ENCODE peak calls at places on chromosomes 7 and 10, in five cellular contexts. Q is psoas muscle, O is adrenal gland, Z is GM06990, C is choroid plexus epithelial cell. U is an unnamed sample.
A peak's percentile ranks its signal among the peaks of the same experiment; 100 is the strongest.

GRCh38 chr10:67790534-67791408 is 47.2 kb downstream of the DNAJC12 start:
- DNase-seq in Q (no peak), O (no peak), Z (peak; percentile 31), C (peak; percentile 72), U (peak; percentile 30)

GRCh38 chr7:479948-480499 is 39.6 kb downstream of the PDGFA start:
- DNase-seq in Q (no peak), O (no peak), Z (no peak), C (no peak), U (no peak)

GRCh38 chr7:149306854-149307253 is 44.9 kb downstream of the ZNF783 start:
- DNase-seq in Q (no peak), O (no peak), Z (no peak), C (no peak), U (no peak)

GRCh38 chr7:78794101-78794500 is 659.4 kb downstream of the MAGI2 start:
- DNase-seq in Q (no peak), O (no peak), Z (no peak), C (peak; percentile 5), U (no peak)

GRCh38 chr10:89478085-89478738 is 57.2 kb downstream of the SLC16A12 start:
- DNase-seq in Q (no peak), O (no peak), Z (no peak), C (peak; percentile 99), U (no peak)

GRCh38 chr7:134943785-134944400 is 42.4 kb upstream of the AGBL3 start:
- DNase-seq in Q (no peak), O (no peak), Z (no peak), C (peak; percentile 68), U (no peak)

GRCh38 chr7:151381083-151381332 is 28.8 kb downstream of the WDR86 start:
- DNase-seq in Q (no peak), O (no peak), Z (no peak), C (no peak), U (no peak)

GRCh38 chr7:142384508-142384922 is 126.7 kb upstream of the PRSS58 start:
- DNase-seq in Q (no peak), O (no peak), Z (no peak), C (peak; percentile 44), U (peak; percentile 84)

GRCh38 chr7:133706016-133706415 is 421.1 kb upstream of the LRGUK start:
- DNase-seq in Q (no peak), O (no peak), Z (no peak), C (no peak), U (no peak)

GRCh38 chr7:77416621-77417371 is 647 bp upstream of the GSAP start:
- DNase-seq in Q (no peak), O (peak; percentile 44), Z (no peak), C (no peak), U (no peak)

GRCh38 chr7:92639956-92640355 is 49.8 kb upstream of the FAM133B start:
- DNase-seq in Q (no peak), O (no peak), Z (no peak), C (no peak), U (no peak)

GRCh38 chr10:124239666-124240065 is 146.3 kb upstream of the CHST15 start:
- DNase-seq in Q (no peak), O (no peak), Z (no peak), C (no peak), U (no peak)

GRCh38 chr7:22865607-22865970 is 42.9 kb upstream of the TOMM7 start:
- DNase-seq in Q (no peak), O (no peak), Z (no peak), C (no peak), U (no peak)

GRCh38 chr10:121823993-121824463 is 103.8 kb downstream of the ATE1 start:
- DNase-seq in Q (no peak), O (no peak), Z (peak; percentile 12), C (peak; percentile 81), U (no peak)

GRCh38 chr7:158270856-158271413 is 316.7 kb downstream of the PTPRN2 start:
- DNase-seq in Q (no peak), O (no peak), Z (no peak), C (no peak), U (no peak)

GRCh38 chr10:42477170-42477569 is 161.2 kb downstream of the ZNF33B start:
- DNase-seq in Q (no peak), O (no peak), Z (no peak), C (no peak), U (no peak)

GRCh38 chr10:93921338-93921737 is 27.6 kb downstream of the SLC35G1 start:
- DNase-seq in Q (no peak), O (peak; percentile 30), Z (no peak), C (no peak), U (no peak)

GRCh38 chr7:154915600-154915999 is 87.3 kb downstream of the PAXIP1 start:
- DNase-seq in Q (no peak), O (no peak), Z (no peak), C (no peak), U (no peak)

GRCh38 chr10:102817175-102817574 is 20.0 kb downstream of the CYP17A1 start:
- DNase-seq in Q (no peak), O (no peak), Z (no peak), C (no peak), U (no peak)

GRCh38 chr10:58050575-58050974 is 217.1 kb downstream of the IPMK start:
- DNase-seq in Q (no peak), O (no peak), Z (no peak), C (no peak), U (no peak)

GRCh38 chr10:91088300-91089140 is 131.9 kb upstream of the PCGF5 start:
- DNase-seq in Q (no peak), O (no peak), Z (peak; percentile 10), C (peak; percentile 63), U (no peak)

DNA sequence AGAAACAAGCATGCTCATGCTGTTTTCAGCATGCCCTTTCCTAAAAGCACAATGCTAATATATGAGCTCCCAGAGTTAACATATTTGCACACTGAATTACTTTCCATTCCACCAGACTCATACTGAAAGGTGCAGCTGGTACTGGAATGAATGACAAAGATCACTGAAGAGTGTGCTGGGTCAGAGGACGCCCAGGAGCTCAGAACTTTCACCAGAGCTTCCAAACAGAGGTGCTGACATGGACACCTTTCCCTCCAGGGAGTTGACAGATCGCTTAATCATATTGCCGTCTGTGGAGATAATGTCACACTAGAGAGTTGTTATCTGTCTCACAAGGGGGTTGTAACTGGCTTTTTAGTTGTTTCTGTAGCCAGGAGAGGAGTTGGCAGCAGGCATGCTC is 292.9 kb downstream of the LHFPL3 start:
- DNase-seq in Q (no peak), O (no peak), Z (no peak), C (no peak), U (no peak)
- H3K4me3 ChIP-seq in Q (no peak overlapping the region), O (no peak overlapping the region), Z (no peak overlapping the region), C (no peak overlapping the region), U (no peak overlapping the region)

DNA sequence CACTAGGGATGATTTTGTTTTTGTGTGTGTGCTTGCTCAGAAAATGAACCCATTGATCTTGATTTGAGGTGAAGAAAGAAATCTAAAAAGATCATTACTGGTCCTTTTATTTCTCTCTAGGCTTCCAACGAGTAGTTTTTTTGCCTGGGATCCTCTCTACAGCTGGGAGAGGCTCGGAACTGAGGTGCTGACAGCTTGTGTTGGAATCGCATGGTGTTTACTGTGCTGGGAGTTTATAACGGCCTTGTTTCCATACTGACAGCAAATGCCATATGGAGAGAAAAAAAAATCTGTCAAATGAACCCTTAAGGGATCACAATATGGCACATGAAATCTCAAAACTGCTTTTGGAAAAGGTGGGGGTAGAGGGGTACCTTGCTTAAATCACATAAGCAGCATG is 165.1 kb downstream of the RGS10 start:
- DNase-seq in Q (no peak), O (no peak), Z (no peak), C (no peak), U (no peak)
- H3K4me3 ChIP-seq in Q (peak overlapping the region; percentile 67), O (no peak overlapping the region), Z (no peak overlapping the region), C (no peak overlapping the region), U (no peak overlapping the region)

DNA sequence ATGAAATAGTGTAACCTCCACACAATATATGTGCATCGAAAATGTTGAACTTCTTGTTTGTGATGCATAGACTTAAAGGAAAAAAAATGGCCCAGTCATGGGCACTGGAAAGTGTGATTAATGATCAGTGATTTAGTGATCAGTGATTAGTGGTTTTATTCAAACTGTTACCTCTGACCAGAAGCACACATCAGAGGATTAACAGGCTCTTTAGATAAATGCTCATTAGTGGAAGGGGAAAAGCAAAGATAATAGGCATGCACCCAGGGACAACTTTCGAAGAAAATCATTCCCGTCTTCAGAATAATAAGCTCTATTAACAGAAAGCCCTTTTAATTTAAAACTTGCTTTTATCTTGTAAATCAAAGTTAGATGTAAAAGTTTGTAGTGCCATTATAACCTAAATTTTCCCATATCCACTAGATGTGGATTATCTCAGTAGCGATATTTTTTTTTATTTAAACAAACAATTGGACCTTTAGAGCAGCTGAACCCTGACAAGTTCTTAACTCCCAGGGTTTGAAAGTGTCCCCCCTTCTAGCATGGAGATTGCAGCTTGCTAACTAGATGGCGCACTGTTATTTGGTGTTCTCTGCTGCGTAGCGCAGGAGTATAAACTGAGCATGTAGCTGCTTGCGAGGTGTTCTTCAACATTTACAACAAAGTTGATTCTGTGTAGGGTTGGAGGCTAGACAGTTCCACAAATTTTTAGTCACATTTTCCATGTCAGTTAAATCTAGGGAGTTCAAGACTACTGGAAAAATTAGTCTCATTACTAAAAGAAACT is at the start of gene CREB5:
- DNase-seq in Q (no peak), O (no peak), Z (no peak), C (peak; percentile 50), U (no peak)
- H3K4me3 ChIP-seq in Q (peak within 1 kb of the TSS; percentile 84), O (no peak within 1 kb of the TSS), Z (peak within 1 kb of the TSS; percentile 10), C (no peak within 1 kb of the TSS), U (no peak within 1 kb of the TSS)

GRCh38 chr10:86968271-86968993 is at the start of gene ADIRF:
- DNase-seq in Q (peak; percentile 65), O (peak; percentile 42), Z (peak; percentile 14), C (no peak), U (no peak)
- H3K4me3 ChIP-seq in Q (peak within 1 kb of the TSS; percentile 71), O (no peak within 1 kb of the TSS), Z (no peak within 1 kb of the TSS), C (no peak within 1 kb of the TSS), U (peak within 1 kb of the TSS; percentile 30)

GRCh38 chr7:44101304-44101965 is 2.7 kb upstream of the AEBP1 start:
- DNase-seq in Q (no peak), O (no peak), Z (no peak), C (no peak), U (no peak)
- H3K4me3 ChIP-seq in Q (no peak overlapping the region), O (no peak overlapping the region), Z (no peak overlapping the region), C (no peak overlapping the region), U (no peak overlapping the region)

DNA sequence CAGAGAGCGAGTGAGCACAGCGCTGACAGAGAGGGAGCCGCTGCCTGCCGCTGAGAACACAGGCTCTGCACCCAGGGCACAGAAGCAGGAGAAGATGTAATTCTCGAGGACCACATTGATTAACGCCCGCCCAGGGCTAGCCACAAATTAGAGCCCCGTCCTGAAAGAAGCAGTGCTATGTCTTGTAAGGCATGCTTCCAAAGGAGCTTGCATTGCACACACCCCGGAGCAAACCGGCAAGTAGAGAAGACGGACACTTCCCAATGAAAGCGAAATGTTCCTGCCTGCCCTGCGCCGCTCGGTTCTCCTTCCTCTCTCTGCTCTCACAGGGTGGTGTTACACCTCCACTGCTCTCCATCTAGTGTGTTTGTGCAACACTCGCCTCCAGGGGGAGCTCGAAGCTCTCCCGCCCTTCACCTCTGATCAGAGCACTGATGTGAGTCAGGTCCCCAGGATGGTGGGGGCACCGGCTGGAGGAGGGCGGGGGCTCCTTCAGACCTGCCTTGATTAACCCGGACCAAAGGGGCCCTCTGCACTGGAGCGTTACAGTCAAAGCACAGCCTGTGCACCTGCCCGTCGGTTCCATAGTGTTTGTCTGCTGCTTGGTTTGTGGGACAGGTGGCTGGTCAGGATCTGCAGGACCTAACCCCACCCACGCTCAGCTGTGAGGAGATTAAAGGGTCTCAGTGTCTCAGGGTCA is 316.5 kb downstream of the ADARB2 start:
- DNase-seq in Q (peak; percentile 28), O (peak; percentile 64), Z (peak; percentile 76), C (peak; percentile 15), U (no peak)
- H3K4me3 ChIP-seq in Q (no peak overlapping the region), O (no peak overlapping the region), Z (peak overlapping the region; percentile 25), C (no peak overlapping the region), U (no peak overlapping the region)

GRCh38 chr7:6435486-6436384 is 12.0 kb downstream of the DAGLB start:
- DNase-seq in Q (peak; percentile 79), O (peak; percentile 83), Z (peak; percentile 83), C (peak; percentile 88), U (no peak)
- H3K4me3 ChIP-seq in Q (no peak overlapping the region), O (no peak overlapping the region), Z (no peak overlapping the region), C (no peak overlapping the region), U (no peak overlapping the region)

GRCh38 chr7:116717137-116717536 is 45.1 kb downstream of the MET start:
- DNase-seq in Q (no peak), O (no peak), Z (no peak), C (peak; percentile 30), U (no peak)
- H3K4me3 ChIP-seq in Q (peak overlapping the region; percentile 9), O (no peak overlapping the region), Z (no peak overlapping the region), C (no peak overlapping the region), U (peak overlapping the region; percentile 9)